ENCODE peak calls at places on chromosome 15, in ten cellular contexts. Q, G, N, K, V, M, D, Y, T and W are unnamed samples.
A peak's percentile ranks its signal among the peaks of the same experiment; 100 is the strongest.

GRCh38 chr15:65939901-65940617 is 70.8 kb downstream of the RAB11A start:
- DNase-seq in Q (no peak), G (peak; percentile 59), N (peak; percentile 0), K (peak; percentile 73), V (peak; percentile 68), M (no peak), D (no peak), Y (no peak), T (peak; percentile 87), W (no peak)

GRCh38 chr15:47715402-47715801 is 1.9 kb upstream of the SEMA6D start:
- DNase-seq in Q (no peak), G (no peak), N (no peak), K (no peak), V (no peak), M (no peak), D (no peak), Y (no peak), T (no peak), W (no peak)

GRCh38 chr15:98560338-98560737 is 88.0 kb upstream of the IGF1R start:
- DNase-seq in Q (no peak), G (no peak), N (no peak), K (no peak), V (no peak), M (no peak), D (no peak), Y (no peak), T (no peak), W (no peak)

GRCh38 chr15:88989578-88989977 is 76.4 kb upstream of the MFGE8 start:
- DNase-seq in Q (no peak), G (no peak), N (peak; percentile 28), K (no peak), V (no peak), M (no peak), D (no peak), Y (no peak), T (peak; percentile 98), W (no peak)

GRCh38 chr15:78060232-78060631 is 17.3 kb downstream of the TBC1D2B start:
- DNase-seq in Q (no peak), G (no peak), N (no peak), K (no peak), V (no peak), M (peak; percentile 19), D (no peak), Y (no peak), T (no peak), W (no peak)

GRCh38 chr15:92714071-92714456 is 58.5 kb upstream of the FAM174B start:
- DNase-seq in Q (peak; percentile 20), G (no peak), N (peak; percentile 4), K (peak; percentile 56), V (no peak), M (no peak), D (no peak), Y (no peak), T (no peak), W (no peak)

GRCh38 chr15:45795487-45796069 is 160.7 kb downstream of the SQOR start:
- DNase-seq in Q (peak; percentile 30), G (no peak), N (peak; percentile 57), K (peak; percentile 60), V (peak; percentile 66), M (no peak), D (no peak), Y (no peak), T (peak; percentile 7), W (no peak)

GRCh38 chr15:39586387-39587171 is 5.7 kb downstream of the THBS1 start:
- DNase-seq in Q (no peak), G (no peak), N (peak; percentile 13), K (no peak), V (no peak), M (no peak), D (no peak), Y (no peak), T (peak; percentile 75), W (no peak)

GRCh38 chr15:87211547-87211946 is 1045.0 kb downstream of the NTRK3 start:
- DNase-seq in Q (no peak), G (no peak), N (no peak), K (no peak), V (no peak), M (no peak), D (no peak), Y (no peak), T (no peak), W (no peak)

GRCh38 chr15:57878573-57878972 is 172.1 kb downstream of the POLR2M start:
- DNase-seq in Q (no peak), G (no peak), N (no peak), K (peak; percentile 45), V (no peak), M (no peak), D (no peak), Y (no peak), T (no peak), W (no peak)

GRCh38 chr15:39443659-39444219 is 137.1 kb upstream of the THBS1 start:
- DNase-seq in Q (no peak), G (no peak), N (no peak), K (no peak), V (no peak), M (no peak), D (no peak), Y (no peak), T (no peak), W (no peak)

GRCh38 chr15:85563328-85563727 is 182.9 kb downstream of the AKAP13 start:
- DNase-seq in Q (no peak), G (no peak), N (no peak), K (no peak), V (no peak), M (no peak), D (no peak), Y (no peak), T (peak; percentile 34), W (no peak)

GRCh38 chr15:30954674-30955073 is 36.8 kb downstream of the MTMR10 start:
- DNase-seq in Q (no peak), G (no peak), N (no peak), K (no peak), V (no peak), M (no peak), D (no peak), Y (no peak), T (no peak), W (no peak)

GRCh38 chr15:41332788-41333527 is at the start of gene NUSAP1:
- DNase-seq in Q (no peak), G (no peak), N (peak; percentile 71), K (peak; percentile 52), V (no peak), M (no peak), D (no peak), Y (no peak), T (peak; percentile 4), W (peak; percentile 57)

GRCh38 chr15:64856429-64857145 is 14.9 kb downstream of the PLEKHO2 start:
- DNase-seq in Q (no peak), G (peak; percentile 78), N (no peak), K (peak; percentile 27), V (no peak), M (no peak), D (no peak), Y (peak; percentile 51), T (no peak), W (no peak)